ENCODE peak calls at places on chromosome 20, in six cellular contexts. One of them, this sample, is unnamed.
A peak's percentile ranks its signal among the peaks of the same experiment; 100 is the strongest.

GRCh38 chr20:542777-543368 is 717 bp downstream of the CSNK2A1 start:
- ATAC-seq in upper lobe of left lung: peak; percentile 5
- ATAC-seq in HepG2: peak; percentile 54
- ATAC-seq in K562: peak; percentile 63
- ATAC-seq in GM12878: peak; percentile 62
- ATAC-seq in A549: peak; percentile 44
- ATAC-seq in this sample: no peak

GRCh38 chr20:38579219-38579618 is 1.8 kb upstream of the ADIG start:
- ATAC-seq in upper lobe of left lung: peak; percentile 9
- ATAC-seq in K562: peak; percentile 34
- ATAC-seq in HepG2: peak; percentile 59
- ATAC-seq in GM12878: no peak
- ATAC-seq in A549: peak; percentile 40
- ATAC-seq in this sample: no peak

GRCh38 chr20:53914091-53914860 is 156.1 kb downstream of the BCAS1 start:
- ATAC-seq in A549: no peak
- ATAC-seq in K562: no peak
- ATAC-seq in upper lobe of left lung: no peak
- ATAC-seq in HepG2: no peak
- ATAC-seq in GM12878: no peak
- ATAC-seq in this sample: no peak

GRCh38 chr20:47334022-47334551 is 22.4 kb downstream of the ZMYND8 start:
- ATAC-seq in GM12878: no peak
- ATAC-seq in A549: peak; percentile 90
- ATAC-seq in K562: no peak
- ATAC-seq in HepG2: peak; percentile 90
- ATAC-seq in upper lobe of left lung: peak; percentile 86
- ATAC-seq in this sample: peak; percentile 86

GRCh38 chr20:42747765-42748411 is 441.8 kb downstream of the PTPRT start:
- ATAC-seq in upper lobe of left lung: no peak
- ATAC-seq in HepG2: no peak
- ATAC-seq in K562: no peak
- ATAC-seq in GM12878: no peak
- ATAC-seq in A549: no peak
- ATAC-seq in this sample: no peak

GRCh38 chr20:6673071-6673470 is 94.4 kb upstream of the BMP2 start:
- ATAC-seq in K562: no peak
- ATAC-seq in A549: no peak
- ATAC-seq in HepG2: no peak
- ATAC-seq in GM12878: no peak
- ATAC-seq in upper lobe of left lung: no peak
- ATAC-seq in this sample: no peak

GRCh38 chr20:53021934-53022333 is 49.8 kb downstream of the TSHZ2 start:
- ATAC-seq in upper lobe of left lung: no peak
- ATAC-seq in A549: no peak
- ATAC-seq in GM12878: peak; percentile 90
- ATAC-seq in HepG2: no peak
- ATAC-seq in K562: no peak
- ATAC-seq in this sample: no peak

GRCh38 chr20:51810155-51811039 is 8.1 kb upstream of the SALL4 start:
- ATAC-seq in A549: peak; percentile 58
- ATAC-seq in HepG2: peak; percentile 84
- ATAC-seq in GM12878: no peak
- ATAC-seq in upper lobe of left lung: no peak
- ATAC-seq in K562: peak; percentile 37
- ATAC-seq in this sample: no peak

GRCh38 chr20:9255171-9255570 is 186.3 kb downstream of the PLCB4 start:
- ATAC-seq in K562: no peak
- ATAC-seq in upper lobe of left lung: no peak
- ATAC-seq in GM12878: no peak
- ATAC-seq in A549: no peak
- ATAC-seq in HepG2: no peak
- ATAC-seq in this sample: no peak

GRCh38 chr20:36243726-36244125 is 7.4 kb downstream of the AAR2 start:
- ATAC-seq in HepG2: no peak
- ATAC-seq in K562: no peak
- ATAC-seq in A549: no peak
- ATAC-seq in upper lobe of left lung: no peak
- ATAC-seq in GM12878: no peak
- ATAC-seq in this sample: no peak

GRCh38 chr20:25508083-25508770 is 77.1 kb downstream of the NINL start:
- ATAC-seq in K562: no peak
- ATAC-seq in A549: peak; percentile 97
- ATAC-seq in HepG2: peak; percentile 96
- ATAC-seq in GM12878: no peak
- ATAC-seq in upper lobe of left lung: no peak
- ATAC-seq in this sample: peak; percentile 42
- TF ChIP-seq EP300 in K562: no peak
- TF ChIP-seq EP300 in A549: no peak
- TF ChIP-seq EP300 in HepG2: peak; percentile 96
- TF ChIP-seq EP300 in GM12878: no peak
- TF ChIP-seq EP300 in upper lobe of left lung: no peak
- TF ChIP-seq EP300 in this sample: no peak

DNA sequence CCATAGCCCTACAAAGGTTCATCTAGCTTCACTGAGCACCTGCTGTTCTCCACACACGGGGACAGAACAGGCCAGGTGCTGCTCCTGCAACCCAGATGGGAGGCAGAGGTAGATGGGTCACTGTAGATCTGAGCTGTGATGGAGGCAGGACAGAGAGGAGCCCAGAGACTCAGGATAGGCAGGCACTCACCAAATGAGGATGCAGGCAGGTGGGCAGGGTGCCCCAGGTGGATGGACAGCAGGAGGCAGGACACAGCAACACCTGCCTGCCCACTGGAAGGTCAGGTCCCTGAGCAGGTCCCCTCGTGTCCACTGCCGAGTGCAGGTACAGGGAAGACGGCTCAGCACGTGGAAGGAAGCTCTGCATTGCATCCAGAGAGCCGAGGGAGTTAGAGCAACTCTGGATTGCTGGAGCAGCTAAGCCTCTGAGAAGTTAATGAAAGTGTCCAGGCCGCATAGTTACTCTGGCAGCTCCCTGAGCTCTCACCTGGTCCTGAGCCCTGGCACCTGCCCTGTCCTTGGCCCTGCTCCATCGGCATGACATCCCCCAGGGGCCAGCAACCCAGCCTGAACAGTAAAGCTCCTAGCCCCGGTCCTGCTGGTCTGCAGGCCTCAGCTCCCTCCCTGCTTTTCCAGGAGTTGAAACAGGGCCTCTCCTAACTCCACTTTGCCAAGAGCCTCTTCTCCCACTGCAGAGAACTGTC is 4.9 kb upstream of the YTHDF1 start:
- ATAC-seq in K562: no peak
- ATAC-seq in A549: no peak
- ATAC-seq in GM12878: no peak
- ATAC-seq in HepG2: no peak
- ATAC-seq in upper lobe of left lung: no peak
- ATAC-seq in this sample: no peak
- TF ChIP-seq EP300 in K562: no peak
- TF ChIP-seq EP300 in A549: no peak
- TF ChIP-seq EP300 in GM12878: no peak
- TF ChIP-seq EP300 in HepG2: no peak
- TF ChIP-seq EP300 in upper lobe of left lung: no peak
- TF ChIP-seq EP300 in this sample: no peak

GRCh38 chr20:45420125-45420524 is 4.2 kb downstream of the PIGT start:
- ATAC-seq in HepG2: no peak
- ATAC-seq in upper lobe of left lung: no peak
- ATAC-seq in K562: no peak
- ATAC-seq in A549: no peak
- ATAC-seq in GM12878: no peak
- ATAC-seq in this sample: no peak

GRCh38 chr20:45416917-45417316 is 976 bp downstream of the PIGT start:
- ATAC-seq in upper lobe of left lung: no peak
- ATAC-seq in GM12878: peak; percentile 9
- ATAC-seq in K562: no peak
- ATAC-seq in A549: no peak
- ATAC-seq in HepG2: no peak
- ATAC-seq in this sample: no peak

GRCh38 chr20:45415822-45416637 is at the start of gene PIGT:
- ATAC-seq in GM12878: peak; percentile 83
- ATAC-seq in upper lobe of left lung: peak; percentile 95
- ATAC-seq in HepG2: peak; percentile 99
- ATAC-seq in A549: peak; percentile 93
- ATAC-seq in K562: peak; percentile 99
- ATAC-seq in this sample: peak; percentile 76

GRCh38 chr20:45423700-45424099 is 7.8 kb downstream of the PIGT start:
- ATAC-seq in GM12878: no peak
- ATAC-seq in HepG2: no peak
- ATAC-seq in K562: no peak
- ATAC-seq in A549: no peak
- ATAC-seq in upper lobe of left lung: no peak
- ATAC-seq in this sample: no peak

GRCh38 chr20:45419188-45420091 is 3.5 kb downstream of the PIGT start:
- ATAC-seq in A549: peak; percentile 87
- ATAC-seq in K562: no peak
- ATAC-seq in GM12878: peak; percentile 89
- ATAC-seq in upper lobe of left lung: peak; percentile 78
- ATAC-seq in HepG2: no peak
- ATAC-seq in this sample: peak; percentile 87
- TF ChIP-seq EP300 in A549: no peak
- TF ChIP-seq EP300 in K562: no peak
- TF ChIP-seq EP300 in GM12878: peak; percentile 90
- TF ChIP-seq EP300 in upper lobe of left lung: no peak
- TF ChIP-seq EP300 in HepG2: no peak
- TF ChIP-seq EP300 in this sample: no peak

DNA sequence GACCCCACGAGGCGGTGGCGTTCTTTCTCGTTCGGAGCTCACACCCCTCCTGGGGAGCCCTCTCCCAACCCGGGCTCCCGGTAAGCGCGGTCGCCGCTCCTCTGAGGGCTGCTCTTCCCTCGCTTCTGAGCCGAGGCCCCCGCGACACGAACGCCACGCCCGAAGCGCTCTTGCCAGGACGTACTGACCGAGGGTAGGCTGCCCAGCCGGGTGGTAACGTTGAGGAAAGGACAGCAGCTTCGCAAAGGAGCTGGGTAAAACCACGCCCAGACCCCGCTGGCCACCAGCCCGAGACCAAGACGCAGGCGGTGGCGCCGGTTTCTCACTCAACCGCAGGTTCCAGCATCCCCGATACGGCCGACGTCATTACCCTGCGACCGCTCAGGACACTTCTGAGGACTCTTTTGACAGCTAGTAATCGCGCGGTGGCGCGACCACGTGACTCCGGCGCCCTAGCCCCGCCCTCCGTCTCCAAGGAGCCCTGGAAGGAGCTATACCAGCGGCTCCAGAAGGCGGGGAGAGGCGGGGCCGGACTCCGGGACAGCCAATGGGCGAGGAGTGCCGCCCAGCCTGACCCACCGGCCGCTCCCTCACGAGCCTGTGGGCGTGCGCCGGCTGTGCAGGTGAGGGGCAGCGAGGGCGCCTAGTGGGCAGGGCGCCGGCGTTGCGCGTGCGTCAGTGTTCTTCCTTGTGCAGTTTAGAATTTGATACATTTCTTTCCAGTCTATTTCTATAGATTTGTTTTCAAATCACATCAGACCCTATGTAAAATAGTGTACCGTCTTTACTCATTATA is 4.0 kb upstream of the GZF1 start:
- ATAC-seq in K562: peak; percentile 89
- ATAC-seq in HepG2: peak; percentile 76
- ATAC-seq in upper lobe of left lung: peak; percentile 87
- ATAC-seq in A549: peak; percentile 91
- ATAC-seq in GM12878: peak; percentile 88
- ATAC-seq in this sample: peak; percentile 84
- TF ChIP-seq EP300 in K562: peak; percentile 33
- TF ChIP-seq EP300 in HepG2: no peak
- TF ChIP-seq EP300 in upper lobe of left lung: no peak
- TF ChIP-seq EP300 in A549: no peak
- TF ChIP-seq EP300 in GM12878: peak; percentile 48
- TF ChIP-seq EP300 in this sample: no peak

DNA sequence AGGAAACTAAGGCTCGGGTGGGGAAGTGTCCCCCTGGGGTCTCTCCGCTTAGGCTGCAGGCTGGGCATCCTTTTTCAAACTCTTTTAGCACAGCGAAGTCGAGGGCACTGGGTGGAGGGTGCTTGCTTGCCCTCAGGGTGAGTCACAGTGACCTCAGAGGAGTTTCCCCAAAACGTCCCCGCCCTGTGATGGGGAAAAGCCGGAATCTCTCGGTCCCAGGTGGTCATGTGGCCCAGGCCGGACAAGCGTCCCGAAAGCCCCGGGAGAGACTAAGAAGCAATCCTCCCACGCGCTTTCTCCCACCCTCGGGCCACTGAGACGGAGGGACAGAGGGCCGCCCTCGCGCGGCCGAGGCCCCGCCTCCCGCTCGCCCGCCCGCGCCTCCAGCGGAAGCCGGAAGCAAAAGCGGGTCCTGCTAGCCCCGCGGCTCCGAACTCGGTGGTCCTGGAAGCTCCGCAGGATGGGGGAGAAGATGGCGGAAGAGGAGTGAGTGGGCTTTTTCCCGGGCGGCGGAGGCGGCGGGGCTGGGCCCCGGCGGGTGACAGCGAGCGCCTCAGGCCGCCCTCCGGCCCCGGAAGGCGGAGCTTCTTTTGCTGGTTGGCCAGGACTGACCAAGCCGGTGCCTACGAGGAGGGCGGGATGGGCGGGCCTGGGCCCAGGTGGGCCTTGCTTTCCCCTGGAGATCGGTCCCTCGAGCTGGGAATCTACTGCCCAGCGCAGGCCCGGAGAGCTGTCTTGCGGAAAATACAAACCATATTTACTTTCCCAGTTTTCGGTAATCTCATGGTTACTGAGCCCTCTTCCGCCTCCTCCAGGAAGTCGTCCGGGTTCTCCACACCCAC is at the start of gene SLC9A8:
- ATAC-seq in HepG2: peak; percentile 96
- ATAC-seq in K562: peak; percentile 98
- ATAC-seq in A549: peak; percentile 94
- ATAC-seq in GM12878: peak; percentile 93
- ATAC-seq in upper lobe of left lung: peak; percentile 95
- ATAC-seq in this sample: peak; percentile 94
- TF ChIP-seq EP300 in HepG2: no peak
- TF ChIP-seq EP300 in K562: peak; percentile 53
- TF ChIP-seq EP300 in A549: no peak
- TF ChIP-seq EP300 in GM12878: no peak
- TF ChIP-seq EP300 in upper lobe of left lung: no peak
- TF ChIP-seq EP300 in this sample: no peak

DNA sequence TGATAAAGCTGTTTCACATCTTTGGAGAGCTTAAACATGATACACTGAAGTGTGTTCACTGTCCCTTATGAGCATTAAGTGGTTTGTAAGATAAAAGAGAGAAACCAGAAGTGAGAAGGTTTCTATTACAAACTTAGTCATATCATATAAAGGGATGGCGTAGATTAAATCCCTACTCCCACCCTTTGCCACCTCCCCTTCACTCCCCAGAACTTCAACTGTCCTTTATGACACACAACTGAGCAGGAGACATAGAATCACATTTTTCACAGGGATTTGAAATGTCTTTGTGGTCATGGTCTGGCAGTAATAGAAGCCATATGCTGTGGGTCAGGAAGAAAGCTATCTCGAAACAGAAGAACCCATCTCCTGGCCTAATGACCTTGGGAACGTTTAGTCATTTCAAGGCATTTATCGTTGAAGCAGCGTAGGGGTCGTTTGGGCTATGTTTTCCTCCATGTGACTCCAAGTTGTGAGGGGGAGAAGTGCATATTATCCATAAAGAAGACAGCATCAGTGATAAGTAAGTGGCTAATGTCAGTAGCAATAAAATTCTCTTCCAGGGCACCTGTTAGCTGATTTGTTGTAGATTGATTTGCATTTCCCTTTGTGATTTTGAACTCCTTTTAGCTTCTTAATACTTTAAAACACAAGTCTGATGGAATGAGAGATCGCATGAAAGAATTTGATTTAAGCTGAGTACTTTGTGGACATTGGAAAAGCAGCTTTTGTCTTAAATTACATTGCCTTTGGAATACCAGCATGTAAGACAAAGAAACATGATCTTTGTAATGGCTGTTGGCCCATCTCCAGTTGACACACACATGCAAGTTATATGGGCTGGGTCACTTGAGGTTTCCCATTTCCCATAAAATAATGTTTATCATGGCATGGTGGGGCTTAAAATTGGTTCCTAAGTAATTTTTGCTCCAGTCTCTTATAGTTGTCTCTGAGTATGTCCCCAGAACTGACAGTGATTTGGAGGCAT is 501.5 kb upstream of the FLRT3 start:
- ATAC-seq in upper lobe of left lung: no peak
- ATAC-seq in K562: no peak
- ATAC-seq in A549: no peak
- ATAC-seq in HepG2: no peak
- ATAC-seq in GM12878: peak; percentile 95
- ATAC-seq in this sample: no peak
- TF ChIP-seq EP300 in upper lobe of left lung: no peak
- TF ChIP-seq EP300 in K562: no peak
- TF ChIP-seq EP300 in A549: no peak
- TF ChIP-seq EP300 in HepG2: no peak
- TF ChIP-seq EP300 in GM12878: peak; percentile 74
- TF ChIP-seq EP300 in this sample: no peak

This sample was measured in gastroesophageal sphincter.